ENCODE peak calls at places on chromosomes 3 and 15, in seven cellular contexts. N is fibroblast of pulmonary artery, U is skeletal muscle cell, T is body of pancreas, Z is HFF-Myc, D is transverse colon, R is neural progenitor cell. V is an unnamed sample.

GRCh38 chr15:50107157-50107556 is 11.9 kb downstream of the ATP8B4 start:
- DNase-seq in T (no peak), D (no peak), U (no peak), Z (no peak), R (no peak), N (no peak), V (no peak)

GRCh38 chr3:37221407-37221806 is 47.0 kb upstream of the LRRFIP2 start:
- DNase-seq in U (no peak), Z (no peak), T (no peak), D (no peak), N (peak; percentile 72), R (no peak), V (no peak)

GRCh38 chr15:85897207-85897817 is 102.6 kb upstream of the KLHL25 start:
- DNase-seq in N (no peak), U (no peak), D (no peak), R (no peak), Z (no peak), T (no peak), V (no peak)

GRCh38 chr3:48402281-48402732 is 27.6 kb downstream of the PLXNB1 start:
- DNase-seq in R (no peak), T (peak; percentile 82), Z (peak; percentile 46), D (peak; percentile 73), U (peak; percentile 64), N (peak; percentile 91), V (peak; percentile 51)

GRCh38 chr15:31237042-31237324 is 89.7 kb upstream of the KLF13 start:
- DNase-seq in N (no peak), U (no peak), R (no peak), D (no peak), T (no peak), Z (no peak), V (no peak)

GRCh38 chr3:39960515-39961403 is 151.3 kb downstream of the MYRIP start:
- DNase-seq in R (no peak), Z (no peak), D (no peak), N (peak; percentile 56), U (no peak), T (no peak), V (no peak)

GRCh38 chr3:151227438-151228290 is 24.6 kb upstream of the GPR171 start:
- DNase-seq in N (peak; percentile 89), R (peak; percentile 81), T (peak; percentile 70), Z (peak; percentile 52), U (peak; percentile 55), D (peak; percentile 79), V (no peak)

GRCh38 chr3:106215047-106215446 is 346.2 kb upstream of the CBLB start:
- DNase-seq in D (no peak), N (no peak), U (peak; percentile 52), T (no peak), R (no peak), Z (no peak), V (no peak)

GRCh38 chr3:72669224-72669623 is 179.0 kb downstream of the SHQ1 start:
- DNase-seq in D (no peak), T (no peak), Z (no peak), R (no peak), U (no peak), N (no peak), V (no peak)

GRCh38 chr15:39777497-39777896 is 5.1 kb downstream of the FSIP1 start:
- DNase-seq in U (no peak), R (no peak), Z (no peak), D (no peak), N (no peak), T (no peak), V (no peak)

GRCh38 chr15:51312754-51313390 is 25.5 kb downstream of the CYP19A1 start:
- DNase-seq in D (no peak), N (peak; percentile 72), R (no peak), T (no peak), Z (no peak), U (no peak), V (no peak)

GRCh38 chr3:13600950-13601691 is 52.2 kb downstream of the FBLN2 start:
- DNase-seq in T (no peak), Z (peak; percentile 22), D (no peak), U (peak; percentile 39), R (no peak), N (peak; percentile 69), V (no peak)

GRCh38 chr3:7396534-7396933 is 535.6 kb downstream of the GRM7 start:
- DNase-seq in N (no peak), T (no peak), Z (no peak), R (no peak), D (no peak), U (no peak), V (no peak)

GRCh38 chr3:96202181-96202580 is 612.2 kb upstream of the EPHA6 start:
- DNase-seq in Z (no peak), D (no peak), T (no peak), N (no peak), U (no peak), R (no peak), V (no peak)

GRCh38 chr3:106333911-106334618 is 465.3 kb upstream of the CBLB start:
- DNase-seq in D (no peak), Z (no peak), U (peak; percentile 53), N (peak; percentile 48), T (no peak), R (no peak), V (no peak)

GRCh38 chr15:95295905-95296618 is 1034.4 kb upstream of the NR2F2 start:
- DNase-seq in Z (no peak), N (no peak), R (no peak), U (no peak), T (no peak), D (no peak), V (no peak)

GRCh38 chr15:69036856-69037255 is 22.4 kb downstream of the NOX5 start:
- DNase-seq in R (no peak), N (no peak), U (no peak), D (no peak), Z (no peak), T (no peak), V (no peak)

GRCh38 chr15:58682234-58682633 is 67.3 kb downstream of the ADAM10 start:
- DNase-seq in T (no peak), D (no peak), N (no peak), R (no peak), Z (no peak), U (no peak), V (no peak)

DNA sequence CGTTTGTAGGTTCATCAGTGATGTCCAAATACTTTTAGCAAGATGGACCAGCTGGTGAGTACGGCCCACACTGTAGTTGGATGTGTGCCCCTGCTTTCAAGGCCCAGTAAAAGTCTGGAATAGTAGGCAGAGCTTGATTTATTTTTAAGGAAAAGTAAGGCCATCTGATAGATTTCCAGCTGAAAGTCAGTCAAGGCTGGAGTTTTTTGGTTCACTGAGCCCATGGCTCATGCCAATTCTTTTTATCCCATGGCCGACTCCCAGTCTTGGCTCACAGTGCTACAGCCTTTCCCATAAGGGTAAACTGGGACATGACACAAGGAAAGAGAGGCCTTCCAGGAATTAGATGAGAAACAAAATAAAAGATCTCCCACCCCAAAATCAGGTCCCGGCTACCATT is 13.5 kb downstream of the CCDC80 start:
- DNase-seq in Z (no peak), R (no peak), N (no peak), U (no peak), T (no peak), D (no peak), V (no peak)
- H3K4me3 ChIP-seq in Z (no peak overlapping the region), R (no peak overlapping the region), N (no peak overlapping the region), U (no peak overlapping the region), T (no peak overlapping the region), D (no peak overlapping the region), V (no peak overlapping the region)

DNA sequence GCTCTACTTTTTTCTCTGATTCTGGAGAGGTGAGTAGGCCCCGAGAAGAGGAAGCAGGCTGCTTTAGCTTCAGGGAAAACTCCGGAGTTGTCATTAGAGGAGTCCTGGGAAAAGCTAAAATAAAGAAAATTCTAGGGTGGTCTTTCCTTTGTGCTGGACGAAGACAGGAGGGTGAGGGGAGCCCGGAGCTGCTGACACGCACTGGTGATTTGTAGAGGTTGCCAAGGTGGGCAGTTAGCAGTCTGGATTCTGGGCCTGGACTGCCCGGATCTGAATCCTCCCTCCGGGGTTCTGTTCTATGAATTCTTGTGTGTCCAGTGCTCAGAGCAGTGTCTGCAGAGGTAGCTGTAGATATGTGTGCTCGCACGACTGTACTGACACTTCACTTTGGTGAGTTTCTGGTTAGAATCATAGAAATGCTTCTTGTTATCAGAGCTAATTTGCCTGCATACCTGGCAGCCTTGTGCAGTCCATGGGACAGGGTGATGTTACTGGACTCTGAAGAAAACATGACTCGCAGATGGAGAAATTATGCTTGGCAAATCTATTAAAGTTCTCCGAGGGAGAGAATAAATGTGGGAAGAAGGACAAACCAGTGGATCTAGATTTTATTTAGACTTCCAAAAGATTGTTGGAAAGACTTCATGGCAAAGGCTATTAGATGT is 12.0 kb downstream of the CGNL1 start:
- DNase-seq in U (no peak), R (no peak), T (peak; percentile 37), N (no peak), D (no peak), Z (no peak), V (no peak)
- H3K4me3 ChIP-seq in U (no peak overlapping the region), R (no peak overlapping the region), T (no peak overlapping the region), N (no peak overlapping the region), D (no peak overlapping the region), Z (no peak overlapping the region), V (no peak overlapping the region)

GRCh38 chr3:43378066-43378935 is 92.0 kb downstream of the SNRK start:
- DNase-seq in N (peak; percentile 44), U (peak; percentile 26), T (peak; percentile 75), Z (no peak), D (peak; percentile 55), R (peak; percentile 48), V (no peak)

GRCh38 chr3:43373588-43373935 is 87.2 kb downstream of the SNRK start:
- DNase-seq in Z (no peak), N (peak; percentile 69), U (no peak), D (no peak), T (no peak), R (no peak), V (no peak)

GRCh38 chr3:43379343-43379742 is 93.0 kb downstream of the SNRK start:
- DNase-seq in Z (no peak), R (no peak), N (peak; percentile 66), D (peak; percentile 27), T (no peak), U (peak; percentile 73), V (no peak)
- H3K4me3 ChIP-seq in Z (no peak overlapping the region), R (no peak overlapping the region), N (no peak overlapping the region), D (no peak overlapping the region), T (no peak overlapping the region), U (no peak overlapping the region), V (no peak overlapping the region)

GRCh38 chr3:169940486-169941181 is 26.0 kb upstream of the SEC62 start:
- DNase-seq in R (no peak), T (no peak), D (no peak), U (no peak), N (no peak), Z (no peak), V (no peak)

GRCh38 chr3:169939751-169940150 is 26.9 kb upstream of the SEC62 start:
- DNase-seq in N (no peak), U (no peak), D (no peak), R (no peak), Z (no peak), T (no peak), V (no peak)

GRCh38 chr3:169945313-169945712 is 21.3 kb upstream of the SEC62 start:
- DNase-seq in T (no peak), R (no peak), Z (no peak), D (peak; percentile 44), U (no peak), N (peak; percentile 12), V (no peak)

DNA sequence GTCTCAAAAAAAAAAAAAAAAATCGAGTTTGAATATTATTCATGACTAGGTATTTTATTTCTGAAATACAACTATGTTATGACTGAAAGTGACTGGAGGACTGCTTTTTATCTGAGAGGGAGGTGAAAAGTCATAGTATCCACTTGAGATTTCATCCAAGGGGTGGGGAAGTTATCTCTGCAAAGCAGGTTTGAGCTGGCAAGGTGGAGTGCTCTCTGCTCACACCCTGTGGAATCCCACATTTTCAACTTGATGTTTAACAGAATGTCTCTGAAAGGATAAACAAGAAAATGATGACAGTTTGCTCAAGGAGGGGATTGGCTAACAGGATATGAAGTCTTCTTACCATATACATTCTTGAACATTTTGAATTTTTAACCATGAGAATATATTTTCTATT is 27.3 kb upstream of the SEC62 start:
- DNase-seq in T (no peak), Z (no peak), D (no peak), R (no peak), N (no peak), U (no peak), V (no peak)
- H3K4me3 ChIP-seq in T (no peak overlapping the region), Z (no peak overlapping the region), D (no peak overlapping the region), R (no peak overlapping the region), N (no peak overlapping the region), U (no peak overlapping the region), V (no peak overlapping the region)

V was measured in mucosa of descending colon.